ENCODE peak calls at places on chromosomes 4 and X, in seven cellular contexts. L, W, U, B, S, T and Z are unnamed samples.

GRCh38 chr4:112526061-112526460 is 10.1 kb upstream of the NEUROG2 start:
- DNase-seq in L (no peak), W (no peak), U (no peak), B (no peak), S (no peak), T (no peak), Z (no peak)

GRCh38 chrX:103688949-103689348 is 2.5 kb upstream of the MORF4L2 start:
- DNase-seq in L (no peak), W (peak; percentile 61), U (no peak), B (no peak), S (peak; percentile 75), T (no peak), Z (peak; percentile 29)

GRCh38 chr4:41728571-41728908 is 20.0 kb downstream of the PHOX2B start:
- DNase-seq in L (no peak), W (no peak), U (no peak), B (no peak), S (peak; percentile 25), T (no peak), Z (no peak)

GRCh38 chrX:24877854-24878650 is 137.7 kb downstream of the ARX start:
- DNase-seq in L (no peak), W (no peak), U (no peak), B (no peak), S (no peak), T (no peak), Z (no peak)

GRCh38 chr4:157282019-157282418 is 61.5 kb downstream of the GRIA2 start:
- DNase-seq in L (no peak), W (no peak), U (no peak), B (no peak), S (no peak), T (no peak), Z (no peak)

GRCh38 chr4:151049430-151049884 is 34.4 kb upstream of the LRBA start:
- DNase-seq in L (no peak), W (peak; percentile 33), U (no peak), B (no peak), S (no peak), T (no peak), Z (no peak)

GRCh38 chrX:136260801-136261200 is 9.6 kb upstream of the MAP7D3 start:
- DNase-seq in L (no peak), W (no peak), U (no peak), B (no peak), S (peak; percentile 32), T (no peak), Z (peak; percentile 78)

GRCh38 chrX:49137492-49137891 is 14.0 kb upstream of the GPKOW start:
- DNase-seq in L (no peak), W (no peak), U (no peak), B (no peak), S (no peak), T (no peak), Z (peak; percentile 57)

GRCh38 chr4:158176108-158176507 is 3.3 kb upstream of the GASK1B start:
- DNase-seq in L (no peak), W (no peak), U (peak; percentile 61), B (no peak), S (peak; percentile 61), T (no peak), Z (peak; percentile 33)

GRCh38 chrX:154603438-154604430 is 15.3 kb downstream of the CTAG1B start:
- DNase-seq in L (no peak), W (no peak), U (peak; percentile 96), B (no peak), S (peak; percentile 73), T (no peak), Z (peak; percentile 24)

GRCh38 chr4:26962720-26963119 is 102.1 kb downstream of the STIM2 start:
- DNase-seq in L (no peak), W (no peak), U (no peak), B (no peak), S (no peak), T (no peak), Z (no peak)

GRCh38 chr4:110008540-110008939 is 95.9 kb downstream of the EGF start:
- DNase-seq in L (no peak), W (no peak), U (no peak), B (no peak), S (no peak), T (no peak), Z (no peak)

GRCh38 chr4:128565565-128566186 is 243.8 kb upstream of the JADE1 start:
- DNase-seq in L (no peak), W (peak; percentile 79), U (peak; percentile 49), B (peak; percentile 56), S (peak; percentile 67), T (peak; percentile 36), Z (peak; percentile 51)

GRCh38 chr4:26785766-26786165 is 74.9 kb upstream of the STIM2 start:
- DNase-seq in L (no peak), W (no peak), U (no peak), B (no peak), S (no peak), T (no peak), Z (peak; percentile 50)

GRCh38 chr4:38751341-38752043 is 31.3 kb downstream of the TLR10 start:
- DNase-seq in L (no peak), W (no peak), U (no peak), B (no peak), S (no peak), T (no peak), Z (no peak)

GRCh38 chr4:3193531-3194203 is 55.3 kb upstream of the MSANTD1 start:
- DNase-seq in L (no peak), W (no peak), U (no peak), B (no peak), S (peak; percentile 38), T (no peak), Z (peak; percentile 44)

GRCh38 chr4:180665994-180666818 is 1577.0 kb upstream of the TENM3 start:
- DNase-seq in L (no peak), W (peak; percentile 86), U (peak; percentile 67), B (no peak), S (peak; percentile 76), T (peak; percentile 6), Z (no peak)

GRCh38 chr4:124104101-124104500 is 608.4 kb downstream of the ANKRD50 start:
- DNase-seq in L (no peak), W (no peak), U (no peak), B (no peak), S (no peak), T (no peak), Z (no peak)

GRCh38 chr4:141314627-141315026 is 93.9 kb downstream of the ZNF330 start:
- DNase-seq in L (no peak), W (no peak), U (no peak), B (no peak), S (no peak), T (no peak), Z (no peak)

GRCh38 chrX:40237745-40238178 is 140.0 kb upstream of the BCOR start:
- DNase-seq in L (no peak), W (peak; percentile 67), U (no peak), B (no peak), S (no peak), T (no peak), Z (no peak)

GRCh38 chr4:38691251-38692008 is 27.4 kb downstream of the KLF3 start:
- DNase-seq in L (no peak), W (no peak), U (no peak), B (no peak), S (no peak), T (no peak), Z (no peak)

GRCh38 chr4:56424697-56425514 is 10.5 kb downstream of the PPAT start:
- DNase-seq in L (peak; percentile 36), W (no peak), U (peak; percentile 18), B (no peak), S (peak; percentile 40), T (peak; percentile 35), Z (peak; percentile 61)

GRCh38 chr4:1246901-1247810 is 1.8 kb downstream of the CTBP1 start:
- DNase-seq in L (no peak), W (peak; percentile 54), U (no peak), B (peak; percentile 60), S (peak; percentile 18), T (peak; percentile 32), Z (no peak)

GRCh38 chr4:120939693-120940092 is 17.2 kb upstream of the PRDM5 start:
- DNase-seq in L (no peak), W (no peak), U (peak; percentile 12), B (no peak), S (no peak), T (no peak), Z (no peak)

GRCh38 chr4:184544711-184545409 is 70.5 kb upstream of the IRF2 start:
- DNase-seq in L (no peak), W (no peak), U (peak; percentile 26), B (no peak), S (no peak), T (no peak), Z (no peak)

GRCh38 chr4:153146031-153146430 is 58.2 kb upstream of the TRIM2 start:
- DNase-seq in L (no peak), W (no peak), U (no peak), B (no peak), S (no peak), T (no peak), Z (no peak)

GRCh38 chr4:122450847-122451246 is 5.7 kb downstream of the IL2 start:
- DNase-seq in L (no peak), W (peak; percentile 74), U (peak; percentile 8), B (no peak), S (peak; percentile 32), T (peak; percentile 4), Z (no peak)